ENCODE peak calls at places on chromosomes 2 and 18, in five cellular contexts. D is endodermal cell, Z is uterus, X is AG04450, H is AG09319. A is an unnamed sample.
A peak's percentile ranks its signal among the peaks of the same experiment; 100 is the strongest.

GRCh38 chr18:54805571-54806334 is 22.5 kb upstream of the RAB27B start:
- DNase-seq in Z (no peak), H (no peak), D (no peak), X (peak; percentile 32), A (no peak)

GRCh38 chr2:201362396-201362795 is 5.3 kb upstream of the FLACC1 start:
- DNase-seq in Z (no peak), X (no peak), H (no peak), D (no peak), A (no peak)

GRCh38 chr2:240392948-240393830 is 42.3 kb upstream of the GPC1 start:
- DNase-seq in X (no peak), D (peak; percentile 36), Z (peak; percentile 6), H (no peak), A (no peak)

GRCh38 chr2:241702155-241702404 is 241 bp downstream of the ING5 start:
- DNase-seq in X (no peak), Z (no peak), D (no peak), H (peak; percentile 53), A (no peak)

GRCh38 chr2:45885111-45885685 is 233.7 kb downstream of the PRKCE start:
- DNase-seq in X (no peak), H (no peak), Z (no peak), D (no peak), A (no peak)

GRCh38 chr2:72988726-72989273 is 71.5 kb downstream of the EMX1 start:
- DNase-seq in D (peak; percentile 37), Z (peak; percentile 1), X (no peak), H (no peak), A (no peak)

GRCh38 chr2:237566401-237567235 is at the start of gene PRLH:
- DNase-seq in D (no peak), H (no peak), X (no peak), Z (peak; percentile 20), A (no peak)

GRCh38 chr2:240885980-240886565 is 9.9 kb downstream of the MAB21L4 start:
- DNase-seq in H (no peak), D (no peak), Z (no peak), X (no peak), A (no peak)

GRCh38 chr2:109270758-109271305 is 141.8 kb downstream of the SH3RF3 start:
- DNase-seq in X (no peak), D (no peak), H (no peak), Z (no peak), A (no peak)

GRCh38 chr2:179558010-179558911 is 293.6 kb upstream of the SESTD1 start:
- DNase-seq in Z (no peak), D (no peak), X (no peak), H (no peak), A (no peak)

DNA sequence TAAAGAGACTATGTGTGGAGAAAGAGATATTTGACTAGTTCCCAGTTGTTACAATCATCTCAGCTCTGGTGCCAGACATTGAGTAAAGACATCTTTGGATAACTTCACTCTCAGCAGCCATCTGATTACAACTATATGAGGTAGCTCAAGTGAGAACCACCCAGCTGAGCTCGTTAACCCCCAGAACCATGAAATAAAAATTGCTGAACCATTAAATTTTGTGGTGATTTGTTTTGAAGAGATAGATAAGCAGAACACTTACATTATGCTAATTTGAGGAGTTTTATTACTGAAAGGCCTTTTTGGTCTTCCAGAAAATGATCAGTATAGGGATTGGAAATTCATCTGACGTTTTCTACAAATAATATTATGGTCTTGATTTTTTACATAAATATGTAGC is 101.1 kb downstream of the PMS1 start:
- DNase-seq in D (no peak), Z (no peak), X (no peak), H (no peak), A (no peak)
- TF ChIP-seq CTCF in D (no peak), Z (no peak), X (no peak), H (no peak), A (no peak)

GRCh38 chr2:19850526-19851050 is 51.2 kb downstream of the TTC32 start:
- DNase-seq in Z (no peak), D (no peak), X (no peak), H (no peak), A (no peak)

GRCh38 chr2:19848029-19848750 is 53.6 kb downstream of the TTC32 start:
- DNase-seq in X (no peak), H (no peak), Z (no peak), D (no peak), A (no peak)

GRCh38 chr2:19848952-19849351 is 52.8 kb downstream of the TTC32 start:
- DNase-seq in H (no peak), D (no peak), Z (no peak), X (no peak), A (no peak)

GRCh38 chr2:19850056-19850455 is 51.7 kb downstream of the TTC32 start:
- DNase-seq in X (no peak), H (no peak), D (no peak), Z (no peak), A (no peak)

DNA sequence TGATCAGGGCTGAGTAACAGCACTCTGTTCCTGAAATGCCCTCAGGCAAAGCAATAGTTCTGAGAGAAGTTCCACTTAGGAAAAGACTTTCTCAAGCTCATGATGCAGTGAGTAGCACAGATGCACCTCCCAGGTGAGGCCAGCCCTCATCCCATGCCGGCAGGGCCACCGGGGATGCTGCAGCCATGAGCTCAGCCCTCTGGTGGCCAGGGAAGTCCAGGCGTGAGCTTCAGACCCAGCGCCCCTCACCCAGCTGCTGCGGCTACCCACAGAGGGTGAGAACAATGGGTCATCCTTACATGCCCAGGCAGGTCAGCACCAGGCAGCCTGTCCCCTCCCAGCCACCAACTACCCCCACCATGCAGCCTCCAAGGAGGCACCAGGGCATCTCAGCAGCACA is 50.7 kb downstream of the TTC32 start:
- DNase-seq in Z (no peak), D (peak; percentile 85), X (no peak), H (no peak), A (no peak)
- TF ChIP-seq CTCF in Z (no peak), D (peak; percentile 80), X (peak; percentile 35), H (peak; percentile 9), A (no peak)

GRCh38 chr2:36812196-36812595 is 115.7 kb downstream of the VIT start:
- DNase-seq in D (peak; percentile 90), H (no peak), X (no peak), Z (no peak), A (no peak)
- TF ChIP-seq CTCF in D (peak; percentile 78), H (no peak), X (peak; percentile 11), Z (no peak), A (no peak)

GRCh38 chr2:119431155-119431975 is at the start of gene TMEM37:
- DNase-seq in X (no peak), H (peak; percentile 8), Z (peak; percentile 54), D (peak; percentile 94), A (no peak)
- TF ChIP-seq CTCF in X (no peak), H (no peak), Z (no peak), D (no peak), A (no peak)

GRCh38 chr2:25257931-25258771 is 83.6 kb downstream of the DNMT3A start:
- DNase-seq in H (no peak), Z (no peak), X (no peak), D (peak; percentile 79), A (no peak)
- TF ChIP-seq CTCF in H (no peak), Z (no peak), X (peak; percentile 21), D (peak; percentile 61), A (no peak)

GRCh38 chr2:219000569-219000960 is 7.3 kb upstream of the CRYBA2 start:
- DNase-seq in D (peak; percentile 67), H (no peak), X (no peak), Z (no peak), A (no peak)
- TF ChIP-seq CTCF in D (no peak), H (no peak), X (no peak), Z (no peak), A (no peak)

DNA sequence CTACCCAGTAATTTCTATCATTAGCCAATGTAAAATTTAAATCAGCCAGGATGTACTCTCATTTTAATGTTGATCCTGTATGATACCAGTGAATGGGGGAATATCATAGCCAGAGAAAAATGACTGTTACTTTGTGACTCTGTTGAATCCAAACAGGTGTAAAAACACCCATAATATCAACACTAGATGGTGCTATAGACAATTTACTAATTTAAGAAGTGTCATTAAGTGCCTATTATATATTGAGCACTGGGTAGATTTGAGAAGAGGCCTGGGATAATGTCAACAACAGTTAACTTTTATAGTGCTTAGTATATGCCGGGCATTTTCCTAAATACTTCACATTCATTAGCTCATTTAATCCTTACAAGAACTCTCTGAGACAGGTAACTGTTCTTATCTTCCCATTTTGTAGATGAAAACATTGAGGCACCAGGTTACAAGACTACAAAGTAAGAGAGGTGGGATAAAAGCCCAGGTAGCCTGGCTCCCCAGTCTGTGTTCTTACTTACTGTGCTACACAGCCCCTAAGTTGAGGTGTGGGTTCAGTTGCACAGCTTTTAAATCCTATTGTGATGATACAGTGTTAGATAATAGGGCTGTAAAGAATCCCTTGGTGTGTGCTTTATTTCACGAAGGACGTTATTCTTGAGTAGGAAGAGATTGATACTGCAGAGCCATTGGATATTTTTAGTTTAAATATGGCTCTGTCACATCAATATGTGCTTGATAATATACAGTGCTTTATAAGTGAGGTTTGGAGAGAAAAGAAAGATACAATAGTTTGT is 325.5 kb downstream of the AGPS start:
- DNase-seq in H (no peak), D (no peak), Z (no peak), X (no peak), A (no peak)
- TF ChIP-seq CTCF in H (no peak), D (peak; percentile 65), Z (no peak), X (no peak), A (no peak)

DNA sequence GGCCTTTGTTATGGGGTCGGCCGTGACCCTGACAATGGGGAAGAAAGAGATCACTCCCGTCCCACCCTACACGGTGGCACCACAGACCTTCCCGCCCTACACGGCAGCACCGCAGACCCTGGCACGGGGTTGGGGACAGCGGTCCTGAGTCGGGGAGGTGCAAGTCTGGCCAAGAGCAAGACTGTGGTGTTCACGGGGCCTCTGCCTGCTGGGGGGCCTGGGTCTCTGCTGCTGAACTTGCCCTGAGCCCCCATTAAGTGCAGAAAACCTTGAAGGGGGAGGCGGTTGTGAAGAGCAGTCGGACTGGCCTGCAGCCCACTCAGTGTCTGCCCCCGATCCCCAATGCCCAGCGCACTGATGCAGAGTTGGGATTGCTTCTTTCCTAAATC is 75.9 kb downstream of the SLC66A2 start:
- DNase-seq in X (no peak), D (peak; percentile 29), Z (no peak), H (no peak), A (no peak)
- TF ChIP-seq CTCF in X (no peak), D (no peak), Z (no peak), H (no peak), A (no peak)

DNA sequence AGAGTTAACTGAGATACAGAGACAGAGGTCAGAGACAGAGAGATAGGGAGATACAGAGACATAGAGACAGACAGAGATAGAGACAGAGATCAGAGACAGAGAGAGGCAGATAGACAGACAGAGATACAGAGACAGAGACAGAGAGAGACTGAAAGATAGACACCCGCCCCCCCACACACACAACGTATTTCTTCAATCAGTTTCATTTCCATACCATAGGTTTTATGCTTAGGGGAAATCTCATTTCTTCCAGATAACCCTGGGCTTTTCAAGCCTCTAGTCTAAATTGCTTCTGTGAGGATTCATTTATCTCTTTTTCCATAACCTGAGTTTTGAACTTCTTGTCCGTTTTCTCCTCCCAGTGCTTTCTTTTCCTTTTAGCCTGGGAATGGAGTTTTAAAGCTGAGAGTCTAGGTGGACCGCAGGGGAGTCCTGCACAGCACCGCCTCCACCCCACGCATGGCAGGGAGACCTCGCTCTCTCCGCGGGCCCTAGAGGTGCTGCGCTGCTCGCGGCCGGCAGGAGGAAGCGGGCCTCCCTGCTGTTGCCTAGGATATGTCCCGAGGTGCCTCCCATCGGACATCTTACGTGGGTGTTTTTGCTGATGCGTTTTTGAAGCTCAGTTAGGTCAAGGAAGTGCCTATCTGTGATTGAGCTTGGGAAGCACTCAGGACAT is 94.7 kb downstream of the CD8B2 start:
- DNase-seq in H (peak; percentile 3), D (peak; percentile 81), X (no peak), Z (peak; percentile 61), A (no peak)
- TF ChIP-seq CTCF in H (peak; percentile 19), D (no peak), X (peak; percentile 43), Z (peak; percentile 34), A (no peak)